ENCODE peak calls at places on chromosomes 7 and 10, in eight cellular contexts. D is neural crest cell, N is foreskin fibroblast, R is AG04450, B is neural progenitor cell, C is breast epithelium, T is right atrium auricular region, A is endothelial cell. Z is an unnamed sample.

GRCh38 chr7:119720541-119720940 is 552.4 kb upstream of the KCND2 start:
- DNase-seq in B (no peak), D (no peak), A (no peak), T (no peak), N (peak), C (no peak), R (peak), Z (no peak)

GRCh38 chr7:71236488-71237179 is 104.7 kb downstream of the GALNT17 start:
- DNase-seq in R (no peak), T (no peak), C (no peak), A (no peak), D (no peak), B (no peak), N (no peak), Z (no peak)

GRCh38 chr10:22379059-22379458 is 33.8 kb downstream of the SPAG6 start:
- DNase-seq in A (no peak), N (no peak), B (no peak), D (no peak), C (no peak), R (no peak), T (no peak), Z (no peak)

GRCh38 chr7:11376549-11376948 is 402.9 kb downstream of the PHF14 start:
- DNase-seq in B (no peak), N (no peak), D (no peak), R (no peak), C (no peak), A (no peak), T (no peak), Z (no peak)

GRCh38 chr10:61159253-61159652 is 215.3 kb upstream of the RHOBTB1 start:
- DNase-seq in N (peak), C (no peak), B (no peak), R (no peak), T (no peak), A (no peak), D (no peak), Z (no peak)

GRCh38 chr7:134890246-134891240 is 95.8 kb upstream of the AGBL3 start:
- DNase-seq in N (no peak), D (no peak), B (no peak), A (peak), T (no peak), R (no peak), C (no peak), Z (peak)

GRCh38 chr7:33043875-33044718 is 18.5 kb downstream of the NT5C3A start:
- DNase-seq in T (no peak), B (no peak), D (no peak), N (no peak), R (no peak), A (no peak), C (no peak), Z (no peak)

GRCh38 chr7:1322240-1323110 is 89.8 kb downstream of the UNCX start:
- DNase-seq in R (no peak), N (no peak), A (no peak), B (no peak), C (no peak), T (no peak), D (no peak), Z (no peak)

GRCh38 chr7:150686030-150686626 is 622 bp downstream of the GIMAP2 start:
- DNase-seq in D (no peak), N (no peak), A (no peak), B (no peak), R (no peak), C (no peak), T (no peak), Z (no peak)

GRCh38 chr10:33434948-33435347 is 100.5 kb upstream of the NRP1 start:
- DNase-seq in D (no peak), T (no peak), A (no peak), N (no peak), B (no peak), R (no peak), C (no peak), Z (no peak)

GRCh38 chr10:71771821-71772617 is 1.3 kb downstream of the VSIR start:
- DNase-seq in C (no peak), A (no peak), B (no peak), N (peak), D (no peak), R (no peak), T (peak), Z (no peak)

GRCh38 chr10:20466731-20467130 is 430.4 kb downstream of the NEBL start:
- DNase-seq in R (no peak), B (no peak), D (no peak), T (no peak), N (peak), C (no peak), A (no peak), Z (no peak)

GRCh38 chr10:101126684-101127628 is 4.1 kb upstream of the TLX1 start:
- DNase-seq in A (no peak), B (no peak), R (no peak), T (no peak), N (no peak), D (no peak), C (no peak), Z (no peak)

GRCh38 chr7:44287488-44288380 is 37.7 kb downstream of the CAMK2B start:
- DNase-seq in T (peak), C (peak), D (no peak), R (no peak), A (no peak), N (no peak), B (no peak), Z (peak)

GRCh38 chr7:112990619-112991018 is 96.0 kb downstream of the GPR85 start:
- DNase-seq in B (no peak), R (no peak), T (no peak), D (no peak), A (no peak), N (peak), C (no peak), Z (no peak)

GRCh38 chr10:59622320-59622901 is 87.2 kb downstream of the SLC16A9 start:
- DNase-seq in C (no peak), T (peak), B (peak), R (peak), N (peak), A (peak), D (peak), Z (peak)

GRCh38 chr10:125014984-125015944 is 73.3 kb downstream of the ZRANB1 start:
- DNase-seq in N (no peak), T (no peak), A (no peak), D (no peak), R (no peak), C (no peak), B (no peak), Z (no peak)

GRCh38 chr7:36188266-36188665 is 35.2 kb downstream of the EEPD1 start:
- DNase-seq in R (no peak), T (no peak), C (no peak), N (no peak), A (no peak), D (no peak), B (no peak), Z (peak)

GRCh38 chr10:70820976-70821750 is 5.4 kb downstream of the SGPL1 start:
- DNase-seq in B (peak), N (no peak), D (no peak), A (no peak), C (no peak), T (no peak), R (no peak), Z (no peak)

GRCh38 chr7:44561962-44562621 is 11.6 kb downstream of the DDX56 start:
- DNase-seq in C (no peak), A (no peak), R (no peak), D (no peak), T (no peak), B (no peak), N (peak), Z (no peak)

GRCh38 chr10:76251773-76252617 is 820.6 kb downstream of the LRMDA start:
- DNase-seq in R (peak), A (no peak), C (no peak), T (no peak), B (no peak), D (no peak), N (peak), Z (no peak)

GRCh38 chr10:72740526-72740925 is 48.6 kb downstream of the MCU start:
- DNase-seq in C (no peak), N (peak), R (no peak), B (peak), D (no peak), A (no peak), T (no peak), Z (no peak)

GRCh38 chr7:70829221-70830059 is 302.5 kb upstream of the GALNT17 start:
- DNase-seq in D (peak), B (peak), C (peak), R (no peak), T (peak), N (peak), A (peak), Z (peak)

GRCh38 chr10:98168147-98168546 is 33.7 kb downstream of the R3HCC1L start:
- DNase-seq in A (no peak), T (no peak), D (no peak), N (no peak), R (no peak), B (no peak), C (no peak), Z (no peak)

GRCh38 chr10:110632591-110633215 is 11.4 kb upstream of the RBM20 start:
- DNase-seq in C (no peak), D (no peak), A (no peak), T (no peak), N (no peak), R (no peak), B (no peak), Z (no peak)

GRCh38 chr7:36473454-36474282 is 84.0 kb downstream of the ANLN start:
- DNase-seq in B (peak), T (no peak), C (no peak), R (no peak), D (peak), N (peak), A (peak), Z (peak)

GRCh38 chr7:55031075-55031474 is 12.3 kb downstream of the EGFR start:
- DNase-seq in B (no peak), T (no peak), D (no peak), A (no peak), R (no peak), C (no peak), N (no peak), Z (no peak)

GRCh38 chr7:115475774-115476407 is 554.0 kb downstream of the MDFIC start:
- DNase-seq in R (no peak), C (no peak), A (peak), D (no peak), B (peak), N (no peak), T (no peak), Z (peak)

GRCh38 chr10:127918570-127918969 is 11.7 kb downstream of the PTPRE start:
- DNase-seq in R (no peak), C (no peak), B (no peak), A (no peak), N (no peak), T (peak), D (no peak), Z (no peak)

GRCh38 chr7:71308105-71308504 is 176.2 kb downstream of the GALNT17 start:
- DNase-seq in B (peak), N (no peak), T (no peak), D (no peak), A (no peak), R (no peak), C (no peak), Z (peak)

GRCh38 chr10:114328876-114329275 is 75.4 kb downstream of the AFAP1L2 start:
- DNase-seq in T (no peak), C (no peak), R (no peak), B (no peak), A (no peak), D (no peak), N (no peak), Z (no peak)

GRCh38 chr10:131689486-131689885 is 211.3 kb upstream of the PPP2R2D start:
- DNase-seq in N (no peak), R (no peak), C (no peak), B (no peak), T (no peak), D (no peak), A (no peak), Z (no peak)

GRCh38 chr7:132614428-132615076 is 38.3 kb upstream of the PLXNA4 start:
- DNase-seq in A (peak), N (peak), T (peak), B (peak), D (peak), C (no peak), R (no peak), Z (peak)
- TF ChIP-seq CTCF in A (peak), N (no peak), T (peak), B (peak), D (peak), C (no peak), R (no peak), Z (no peak)

DNA sequence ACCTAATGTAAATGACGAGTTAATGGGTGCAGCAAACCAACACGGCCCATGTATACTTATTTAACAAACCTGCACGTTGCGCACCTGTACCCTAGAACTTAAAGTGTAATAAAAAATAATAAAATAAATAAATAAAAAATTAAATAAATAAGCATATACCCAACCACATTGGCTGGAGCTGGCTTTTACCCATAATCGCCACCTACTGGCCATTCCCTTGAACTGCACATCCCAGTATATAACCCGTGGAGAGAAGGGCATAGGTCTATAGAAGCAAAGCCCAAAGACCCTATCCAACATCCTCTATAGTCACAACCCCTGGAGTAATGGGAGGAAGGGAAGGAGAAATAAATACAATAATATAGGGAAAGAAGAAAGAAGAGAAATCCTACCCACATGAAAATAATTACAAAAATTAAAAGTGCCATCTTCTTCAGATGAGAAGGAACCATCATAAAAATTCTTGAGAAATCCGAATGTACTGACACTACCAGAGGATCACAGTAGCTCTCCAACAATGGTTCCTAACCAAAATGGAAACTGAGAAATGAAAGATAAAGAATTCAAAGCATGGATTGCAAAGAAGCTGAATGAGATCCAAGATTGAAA is 65.6 kb downstream of the TWIST1 start:
- DNase-seq in T (no peak), R (no peak), N (peak), D (peak), A (peak), C (no peak), B (peak), Z (no peak)
- TF ChIP-seq CTCF in T (peak), R (peak), N (peak), D (peak), A (peak), C (peak), B (peak), Z (peak)

GRCh38 chr10:111756541-111757061 is 427.0 kb downstream of the GPAM start:
- DNase-seq in T (no peak), C (peak), B (peak), N (no peak), A (peak), D (peak), R (no peak), Z (peak)
- TF ChIP-seq CTCF in T (peak), C (no peak), B (peak), N (peak), A (peak), D (peak), R (no peak), Z (peak)

GRCh38 chr10:77977016-77977415 is 50.5 kb upstream of the DLG5 start:
- DNase-seq in N (no peak), C (no peak), D (no peak), B (no peak), R (no peak), A (no peak), T (no peak), Z (no peak)

GRCh38 chr10:77972148-77972547 is 45.6 kb upstream of the DLG5 start:
- DNase-seq in R (no peak), D (no peak), N (no peak), A (no peak), B (no peak), T (no peak), C (no peak), Z (no peak)

GRCh38 chr10:77973276-77973675 is 46.7 kb upstream of the DLG5 start:
- DNase-seq in A (no peak), B (no peak), C (no peak), T (no peak), R (no peak), N (no peak), D (no peak), Z (no peak)

GRCh38 chr10:77975086-77975666 is 48.6 kb upstream of the DLG5 start:
- DNase-seq in B (no peak), R (no peak), A (no peak), T (no peak), D (no peak), C (no peak), N (no peak), Z (no peak)

GRCh38 chr10:77974396-77975074 is 48.0 kb upstream of the DLG5 start:
- DNase-seq in B (peak), A (peak), T (no peak), R (peak), C (no peak), D (peak), N (peak), Z (no peak)
- TF ChIP-seq CTCF in B (peak), A (peak), T (peak), R (peak), C (no peak), D (peak), N (peak), Z (no peak)

Z was measured in dorsolateral prefrontal cortex.